ENCODE peak calls at places on chromosomes 5 and 9, in four cellular contexts. S is Karpas-422, N is lung, M is lower leg skin. O is an unnamed sample.

GRCh38 chr5:135559342-135559741 is 19.4 kb downstream of the CXCL14 start:
- DNase-seq in S (peak; percentile 65), M (no peak), N (no peak), O (no peak)

GRCh38 chr5:54309237-54309636 is 1.1 kb downstream of the ARL15 start:
- DNase-seq in M (no peak), S (no peak), N (no peak), O (no peak)

GRCh38 chr9:70465398-70465797 is 50.9 kb upstream of the KLF9 start:
- DNase-seq in M (no peak), S (no peak), N (no peak), O (no peak)

GRCh38 chr9:110257097-110257955 is 1.0 kb upstream of the TXN start:
- DNase-seq in S (peak; percentile 45), N (no peak), M (no peak), O (no peak)

GRCh38 chr5:1292846-1293415 is 1.9 kb downstream of the TERT start:
- DNase-seq in N (no peak), M (no peak), S (no peak), O (no peak)

GRCh38 chr9:86202338-86202882 is 57.0 kb downstream of the C9orf153 start:
- DNase-seq in N (no peak), M (no peak), S (peak; percentile 82), O (peak; percentile 4)

GRCh38 chr9:90770927-90771326 is 30.7 kb upstream of the SYK start:
- DNase-seq in N (no peak), S (no peak), M (no peak), O (no peak)

GRCh38 chr5:30932611-30933010 is 260.9 kb upstream of the CDH6 start:
- DNase-seq in N (no peak), S (no peak), M (no peak), O (no peak)

GRCh38 chr5:117455236-117456233 is 880.9 kb upstream of the SEMA6A start:
- DNase-seq in M (no peak), N (no peak), S (no peak), O (no peak)

GRCh38 chr5:177511796-177512675 is 2.4 kb upstream of the DOK3 start:
- DNase-seq in S (no peak), M (no peak), N (no peak), O (no peak)

GRCh38 chr5:87243161-87243877 is 24.4 kb upstream of the RASA1 start:
- DNase-seq in S (no peak), N (no peak), M (no peak), O (peak; percentile 73)

GRCh38 chr5:152193391-152194107 is 211.5 kb downstream of the NMUR2 start:
- DNase-seq in S (no peak), N (no peak), M (no peak), O (no peak)

GRCh38 chr5:37047947-37048346 is 171.4 kb downstream of the NIPBL start:
- DNase-seq in N (no peak), M (no peak), S (no peak), O (no peak)

GRCh38 chr9:29322240-29322639 is 1749.0 kb upstream of the C9orf72 start:
- DNase-seq in N (no peak), S (no peak), M (no peak), O (no peak)

GRCh38 chr9:86854898-86855523 is 92.3 kb downstream of the GAS1 start:
- DNase-seq in N (no peak), M (no peak), S (no peak), O (peak; percentile 88)

GRCh38 chr9:86406366-86406765 is 52.2 kb upstream of the TUT7 start:
- DNase-seq in M (peak; percentile 51), S (no peak), N (no peak), O (peak; percentile 55)

GRCh38 chr5:90873033-90873517 is 314.5 kb downstream of the ADGRV1 start:
- DNase-seq in N (no peak), S (no peak), M (peak; percentile 49), O (no peak)

GRCh38 chr5:3036041-3036440 is 284.6 kb upstream of the IRX2 start:
- DNase-seq in N (no peak), M (no peak), S (no peak), O (no peak)

GRCh38 chr5:61706751-61707150 is 374.7 kb downstream of the ZSWIM6 start:
- DNase-seq in S (no peak), N (no peak), M (no peak), O (no peak)

GRCh38 chr9:76373173-76373771 is 21.0 kb downstream of the RFK start:
- DNase-seq in N (no peak), M (peak; percentile 39), S (no peak), O (no peak)

GRCh38 chr5:159911349-159911748 is 4.9 kb upstream of the ADRA1B start:
- DNase-seq in N (no peak), S (no peak), M (no peak), O (no peak)

GRCh38 chr5:173290477-173291131 is 37.6 kb downstream of the STC2 start:
- DNase-seq in N (no peak), M (no peak), S (no peak), O (no peak)

GRCh38 chr5:172545291-172545761 is 91.0 kb upstream of the SH3PXD2B start:
- DNase-seq in M (no peak), S (no peak), N (no peak), O (no peak)

GRCh38 chr9:123866497-123866896 is 63.4 kb downstream of the DENND1A start:
- DNase-seq in S (no peak), M (no peak), N (no peak), O (no peak)

GRCh38 chr9:13555516-13555915 is 276.0 kb upstream of the MPDZ start:
- DNase-seq in S (no peak), M (no peak), N (no peak), O (no peak)

GRCh38 chr5:53779541-53779981 is 219.1 kb downstream of the NDUFS4 start:
- DNase-seq in S (no peak), N (no peak), M (no peak), O (peak; percentile 76)

GRCh38 chr5:33981408-33982171 is 2.9 kb downstream of the SLC45A2 start:
- DNase-seq in S (no peak), N (no peak), M (no peak), O (no peak)

GRCh38 chr5:40359093-40359492 is 320.6 kb upstream of the PTGER4 start:
- DNase-seq in N (no peak), M (no peak), S (no peak), O (no peak)

GRCh38 chr9:123541441-123541840 is 185.4 kb downstream of the CRB2 start:
- DNase-seq in M (no peak), S (no peak), N (no peak), O (no peak)

GRCh38 chr9:36592801-36593583 is 20.3 kb downstream of the MELK start:
- DNase-seq in S (no peak), N (no peak), M (no peak), O (no peak)

GRCh38 chr9:111050819-111051218 is 12.5 kb upstream of the LPAR1 start:
- DNase-seq in N (no peak), S (no peak), M (no peak), O (no peak)

GRCh38 chr5:133904641-133905040 is 63.8 kb downstream of the C5orf15 start:
- DNase-seq in M (no peak), S (no peak), N (no peak), O (no peak)

GRCh38 chr5:126508962-126509279 is 85.7 kb downstream of the GRAMD2B start:
- DNase-seq in N (no peak), S (no peak), M (peak; percentile 75), O (peak; percentile 71)

GRCh38 chr9:29214162-29214520 is 1640.9 kb upstream of the C9orf72 start:
- DNase-seq in N (no peak), S (no peak), M (no peak), O (no peak)

GRCh38 chr9:19992556-19992955 is 203.7 kb upstream of the SLC24A2 start:
- DNase-seq in M (no peak), N (no peak), S (no peak), O (peak; percentile 67)

GRCh38 chr5:179823937-179824744 is 3.4 kb downstream of the SQSTM1 start:
- DNase-seq in N (no peak), S (no peak), M (no peak), O (no peak)
- H3K4me3 ChIP-seq in N (no peak overlapping the region), S (no peak overlapping the region), M (no peak overlapping the region), O (no peak overlapping the region)

DNA sequence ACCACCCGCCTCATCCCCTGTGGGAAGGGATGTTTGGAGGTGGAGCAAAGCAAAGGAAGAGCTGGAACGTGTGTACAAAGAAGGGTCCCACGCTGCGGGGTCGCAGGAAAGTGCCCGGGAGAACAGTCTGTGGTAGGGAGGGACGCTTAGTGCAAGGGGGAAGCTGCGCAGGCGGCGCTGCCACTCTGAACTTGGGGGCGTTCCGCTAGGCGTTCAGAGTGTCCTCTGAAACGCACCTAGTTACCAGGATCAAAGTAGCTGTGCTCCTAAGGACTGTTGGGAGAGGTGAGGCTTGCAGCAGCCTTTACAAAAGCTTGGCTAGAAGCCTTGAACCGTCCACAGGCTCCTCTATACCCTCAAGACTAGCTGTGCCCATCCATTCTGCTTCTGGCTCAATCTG is 29.3 kb upstream of the PDE8B start:
- DNase-seq in N (no peak), M (no peak), S (no peak), O (no peak)
- H3K4me3 ChIP-seq in N (no peak overlapping the region), M (no peak overlapping the region), S (no peak overlapping the region), O (no peak overlapping the region)

DNA sequence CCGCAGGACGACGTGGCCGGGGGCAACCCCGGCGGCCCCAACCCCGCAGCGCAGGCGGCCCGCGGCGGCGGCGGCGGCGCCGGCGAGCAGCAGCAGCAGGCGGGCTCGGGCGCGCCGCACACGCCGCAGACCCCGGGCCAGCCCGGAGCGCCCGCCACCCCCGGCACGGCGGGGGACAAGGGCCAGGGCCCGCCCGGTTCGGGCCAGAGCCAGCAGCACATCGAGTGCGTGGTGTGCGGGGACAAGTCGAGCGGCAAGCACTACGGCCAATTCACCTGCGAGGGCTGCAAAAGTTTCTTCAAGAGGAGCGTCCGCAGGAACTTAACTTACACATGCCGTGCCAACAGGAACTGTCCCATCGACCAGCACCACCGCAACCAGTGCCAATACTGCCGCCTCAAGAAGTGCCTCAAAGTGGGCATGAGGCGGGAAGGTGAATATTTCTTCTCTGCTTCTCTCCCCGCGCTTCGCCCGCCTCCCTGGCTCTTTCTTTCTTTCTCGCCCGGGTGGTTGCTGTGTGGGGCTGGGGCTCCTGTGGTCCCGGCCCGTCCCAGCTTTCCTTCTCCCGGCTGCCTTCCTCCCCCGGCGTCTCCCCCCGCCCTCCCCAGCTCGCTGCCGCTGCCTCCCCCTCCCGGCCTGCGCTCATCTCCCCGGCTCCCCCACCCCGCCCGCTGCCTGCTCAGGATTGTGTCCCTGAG is 2.2 kb downstream of the NR2F1 start:
- DNase-seq in M (no peak), S (peak; percentile 49), N (no peak), O (no peak)
- H3K4me3 ChIP-seq in M (no peak overlapping the region), S (peak overlapping the region; percentile 64), N (peak overlapping the region; percentile 77), O (peak overlapping the region; percentile 71)

GRCh38 chr9:16864741-16865434 is 5.6 kb downstream of the BNC2 start:
- DNase-seq in N (no peak), M (no peak), S (no peak), O (no peak)

GRCh38 chr9:16869140-16869903 is 1.1 kb downstream of the BNC2 start:
- DNase-seq in M (no peak), S (no peak), N (no peak), O (no peak)

GRCh38 chr9:16868706-16869105 is 1.8 kb downstream of the BNC2 start:
- DNase-seq in N (no peak), S (no peak), M (no peak), O (no peak)

GRCh38 chr9:16867571-16868311 is 2.7 kb downstream of the BNC2 start:
- DNase-seq in M (peak; percentile 34), N (no peak), S (no peak), O (no peak)

DNA sequence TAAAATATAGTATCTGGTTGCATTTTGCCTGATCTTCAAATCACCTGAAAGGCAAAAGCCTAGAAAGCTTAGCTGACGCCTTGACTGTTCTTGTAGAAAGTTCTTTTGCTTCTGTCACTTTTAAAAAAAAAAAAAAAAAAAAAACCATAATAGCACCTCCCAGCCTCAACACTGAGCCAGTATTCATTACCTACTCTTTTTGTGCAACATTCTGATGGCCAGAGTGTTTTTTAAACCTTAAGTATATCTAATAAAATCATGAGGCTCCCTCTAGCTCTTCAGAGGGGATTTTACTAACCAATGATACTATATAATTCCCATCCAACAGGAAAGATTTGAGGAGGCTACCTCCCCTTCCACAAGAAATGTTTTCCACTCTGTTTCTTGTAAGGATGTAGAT is 3.9 kb downstream of the BNC2 start:
- DNase-seq in M (no peak), N (no peak), S (no peak), O (no peak)
- H3K4me3 ChIP-seq in M (no peak overlapping the region), N (no peak overlapping the region), S (no peak overlapping the region), O (peak overlapping the region; percentile 17)

O was measured in skeletal muscle cell.